ENCODE peak calls at places on chromosome X, in seven cellular contexts. One of them, this sample, is unnamed.

GRCh38 chrX:87808576-87809243 is 291.1 kb downstream of the KLHL4 start:
- DNase-seq in pancreas: no peak
- DNase-seq in brain microvascular endothelial cell: no peak
- DNase-seq in OCI-LY7: no peak
- DNase-seq in ovary: no peak
- DNase-seq in stomach: no peak
- DNase-seq in body of pancreas: no peak
- DNase-seq in this sample: no peak

GRCh38 chrX:103197721-103198306 is 17.1 kb upstream of the BEX4 start:
- DNase-seq in body of pancreas: no peak
- DNase-seq in stomach: no peak
- DNase-seq in OCI-LY7: no peak
- DNase-seq in pancreas: no peak
- DNase-seq in ovary: no peak
- DNase-seq in brain microvascular endothelial cell: no peak
- DNase-seq in this sample: no peak

GRCh38 chrX:17842769-17843525 is 18.2 kb downstream of the RAI2 start:
- DNase-seq in OCI-LY7: no peak
- DNase-seq in body of pancreas: no peak
- DNase-seq in stomach: no peak
- DNase-seq in ovary: no peak
- DNase-seq in pancreas: no peak
- DNase-seq in brain microvascular endothelial cell: no peak
- DNase-seq in this sample: no peak

GRCh38 chrX:16785247-16786138 is 773 bp upstream of the TXLNG start:
- DNase-seq in OCI-LY7: peak; percentile 10
- DNase-seq in body of pancreas: peak; percentile 30
- DNase-seq in pancreas: peak; percentile 40
- DNase-seq in brain microvascular endothelial cell: no peak
- DNase-seq in stomach: peak; percentile 40
- DNase-seq in ovary: peak; percentile 48
- DNase-seq in this sample: peak; percentile 16

GRCh38 chrX:103437147-103437873 is 61.0 kb downstream of the BEX3 start:
- DNase-seq in stomach: no peak
- DNase-seq in body of pancreas: no peak
- DNase-seq in pancreas: no peak
- DNase-seq in ovary: no peak
- DNase-seq in OCI-LY7: no peak
- DNase-seq in brain microvascular endothelial cell: no peak
- DNase-seq in this sample: no peak

GRCh38 chrX:40878821-40879571 is 143.7 kb upstream of the MED14 start:
- DNase-seq in stomach: no peak
- DNase-seq in OCI-LY7: no peak
- DNase-seq in ovary: no peak
- DNase-seq in pancreas: no peak
- DNase-seq in body of pancreas: no peak
- DNase-seq in brain microvascular endothelial cell: no peak
- DNase-seq in this sample: no peak

GRCh38 chrX:2351999-2352995 is 148.5 kb downstream of the DHRSX start:
- DNase-seq in brain microvascular endothelial cell: peak; percentile 94
- DNase-seq in body of pancreas: no peak
- DNase-seq in stomach: no peak
- DNase-seq in ovary: no peak
- DNase-seq in OCI-LY7: no peak
- DNase-seq in pancreas: no peak
- DNase-seq in this sample: no peak

GRCh38 chrX:47530054-47530453 is 31.0 kb upstream of the ARAF start:
- DNase-seq in stomach: no peak
- DNase-seq in body of pancreas: no peak
- DNase-seq in ovary: no peak
- DNase-seq in brain microvascular endothelial cell: no peak
- DNase-seq in OCI-LY7: no peak
- DNase-seq in pancreas: no peak
- DNase-seq in this sample: no peak

GRCh38 chrX:94977562-94977961 is 1303.6 kb downstream of the FAM133A start:
- DNase-seq in stomach: no peak
- DNase-seq in ovary: no peak
- DNase-seq in brain microvascular endothelial cell: no peak
- DNase-seq in pancreas: no peak
- DNase-seq in OCI-LY7: no peak
- DNase-seq in body of pancreas: no peak
- DNase-seq in this sample: no peak

GRCh38 chrX:104122829-104123228 is 10.5 kb downstream of the ZCCHC18 start:
- DNase-seq in body of pancreas: no peak
- DNase-seq in OCI-LY7: peak; percentile 51
- DNase-seq in stomach: no peak
- DNase-seq in brain microvascular endothelial cell: no peak
- DNase-seq in pancreas: no peak
- DNase-seq in ovary: no peak
- DNase-seq in this sample: peak; percentile 19

DNA sequence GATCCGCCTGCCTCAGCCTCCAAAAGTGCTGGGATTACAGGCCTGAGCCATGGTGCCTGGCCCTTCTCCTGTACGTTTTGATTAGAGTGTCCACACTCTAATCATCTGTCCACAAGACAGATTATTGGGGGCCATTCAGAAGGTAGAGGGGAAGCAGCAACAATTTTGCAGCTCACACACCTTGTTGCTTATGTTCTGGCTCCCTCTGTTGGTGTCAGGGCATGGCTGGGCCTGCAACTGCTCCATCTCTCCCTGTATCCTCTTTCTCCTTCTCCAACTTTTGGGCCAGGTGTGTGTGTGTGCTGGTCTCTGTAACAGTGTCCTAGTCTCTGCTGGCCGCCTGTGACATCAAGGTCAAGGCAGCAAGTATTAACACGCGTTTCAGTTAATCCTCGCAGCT is 125.5 kb upstream of the MBNL3 start:
- DNase-seq in OCI-LY7: peak; percentile 15
- DNase-seq in stomach: no peak
- DNase-seq in brain microvascular endothelial cell: no peak
- DNase-seq in body of pancreas: no peak
- DNase-seq in ovary: no peak
- DNase-seq in pancreas: no peak
- DNase-seq in this sample: no peak
- TF ChIP-seq CTCF in OCI-LY7: peak; percentile 54
- TF ChIP-seq CTCF in stomach: no peak
- TF ChIP-seq CTCF in brain microvascular endothelial cell: peak; percentile 57
- TF ChIP-seq CTCF in body of pancreas: peak; percentile 26
- TF ChIP-seq CTCF in ovary: no peak
- TF ChIP-seq CTCF in pancreas: no peak
- TF ChIP-seq CTCF in this sample: no peak

DNA sequence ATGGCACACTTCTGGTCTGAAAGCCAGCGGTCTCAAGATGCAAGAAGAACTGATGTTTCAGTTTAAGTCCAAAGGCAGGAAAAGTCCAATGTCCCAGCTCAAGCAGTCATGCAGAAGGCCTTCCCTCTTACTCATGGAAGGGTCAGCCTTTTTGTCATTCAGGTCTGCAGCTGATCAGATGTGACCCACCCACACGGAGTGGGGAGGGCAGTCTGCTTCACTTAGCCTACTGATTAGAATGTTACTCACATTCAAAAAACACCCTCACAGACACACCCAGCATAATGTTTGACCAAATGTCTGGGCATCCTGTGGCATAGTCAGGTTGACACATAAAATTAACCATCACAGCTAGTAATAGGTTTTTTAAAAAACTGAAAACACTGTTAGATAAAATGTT is 6.6 kb downstream of the HCCS start:
- DNase-seq in stomach: no peak
- DNase-seq in OCI-LY7: no peak
- DNase-seq in brain microvascular endothelial cell: no peak
- DNase-seq in pancreas: no peak
- DNase-seq in ovary: no peak
- DNase-seq in body of pancreas: no peak
- DNase-seq in this sample: no peak
- TF ChIP-seq CTCF in stomach: no peak
- TF ChIP-seq CTCF in OCI-LY7: no peak
- TF ChIP-seq CTCF in brain microvascular endothelial cell: no peak
- TF ChIP-seq CTCF in pancreas: no peak
- TF ChIP-seq CTCF in ovary: no peak
- TF ChIP-seq CTCF in body of pancreas: no peak
- TF ChIP-seq CTCF in this sample: no peak

GRCh38 chrX:65932173-65933084 is 107.5 kb downstream of the VSIG4 start:
- DNase-seq in ovary: no peak
- DNase-seq in stomach: no peak
- DNase-seq in pancreas: no peak
- DNase-seq in OCI-LY7: peak; percentile 33
- DNase-seq in brain microvascular endothelial cell: no peak
- DNase-seq in body of pancreas: no peak
- DNase-seq in this sample: peak; percentile 37
- TF ChIP-seq CTCF in ovary: no peak
- TF ChIP-seq CTCF in stomach: no peak
- TF ChIP-seq CTCF in pancreas: no peak
- TF ChIP-seq CTCF in OCI-LY7: peak; percentile 46
- TF ChIP-seq CTCF in brain microvascular endothelial cell: no peak
- TF ChIP-seq CTCF in body of pancreas: no peak
- TF ChIP-seq CTCF in this sample: no peak

DNA sequence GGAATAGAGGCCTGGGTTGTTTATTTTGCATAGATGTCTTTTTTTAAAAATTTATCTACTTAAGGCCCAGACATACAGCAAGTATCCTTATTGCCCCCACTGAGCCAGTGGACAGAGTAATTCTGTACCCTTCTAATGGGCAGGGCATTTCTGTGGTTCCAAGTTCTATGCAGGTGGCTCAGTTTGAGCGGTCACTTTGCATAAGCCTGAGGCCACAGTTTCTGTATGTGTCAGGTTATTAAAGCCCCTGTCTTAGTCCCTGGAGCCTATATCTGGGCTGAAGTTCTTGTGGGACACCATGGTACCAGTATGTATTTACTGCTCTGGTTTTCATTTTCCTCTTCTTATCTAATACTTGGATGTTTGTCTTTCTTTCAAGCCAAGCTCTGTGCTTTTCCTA is 168.8 kb downstream of the MID1IP1 start:
- DNase-seq in brain microvascular endothelial cell: no peak
- DNase-seq in OCI-LY7: no peak
- DNase-seq in ovary: no peak
- DNase-seq in stomach: no peak
- DNase-seq in pancreas: no peak
- DNase-seq in body of pancreas: no peak
- DNase-seq in this sample: no peak
- TF ChIP-seq CTCF in brain microvascular endothelial cell: no peak
- TF ChIP-seq CTCF in OCI-LY7: no peak
- TF ChIP-seq CTCF in ovary: no peak
- TF ChIP-seq CTCF in stomach: no peak
- TF ChIP-seq CTCF in pancreas: no peak
- TF ChIP-seq CTCF in body of pancreas: no peak
- TF ChIP-seq CTCF in this sample: no peak

GRCh38 chrX:56727531-56727930 is 1.5 kb upstream of the NBDY start:
- DNase-seq in body of pancreas: no peak
- DNase-seq in stomach: no peak
- DNase-seq in brain microvascular endothelial cell: no peak
- DNase-seq in ovary: no peak
- DNase-seq in pancreas: no peak
- DNase-seq in OCI-LY7: no peak
- DNase-seq in this sample: no peak

GRCh38 chrX:56728752-56729151 is 291 bp upstream of the NBDY start:
- DNase-seq in brain microvascular endothelial cell: peak; percentile 8
- DNase-seq in body of pancreas: peak; percentile 11
- DNase-seq in ovary: no peak
- DNase-seq in pancreas: no peak
- DNase-seq in OCI-LY7: peak; percentile 43
- DNase-seq in stomach: no peak
- DNase-seq in this sample: peak; percentile 55

GRCh38 chrX:56729152-56729557 is at the start of gene NBDY:
- DNase-seq in brain microvascular endothelial cell: peak; percentile 37
- DNase-seq in stomach: peak; percentile 33
- DNase-seq in pancreas: peak; percentile 42
- DNase-seq in ovary: peak; percentile 40
- DNase-seq in body of pancreas: peak; percentile 23
- DNase-seq in OCI-LY7: peak; percentile 67
- DNase-seq in this sample: peak; percentile 39

GRCh38 chrX:56728321-56728720 is 722 bp upstream of the NBDY start:
- DNase-seq in brain microvascular endothelial cell: no peak
- DNase-seq in OCI-LY7: peak; percentile 38
- DNase-seq in body of pancreas: no peak
- DNase-seq in ovary: no peak
- DNase-seq in pancreas: no peak
- DNase-seq in stomach: no peak
- DNase-seq in this sample: no peak

GRCh38 chrX:56726609-56727008 is 2.4 kb upstream of the NBDY start:
- DNase-seq in ovary: no peak
- DNase-seq in body of pancreas: no peak
- DNase-seq in brain microvascular endothelial cell: peak; percentile 27
- DNase-seq in pancreas: no peak
- DNase-seq in OCI-LY7: peak; percentile 62
- DNase-seq in stomach: no peak
- DNase-seq in this sample: peak; percentile 26
- TF ChIP-seq CTCF in ovary: no peak
- TF ChIP-seq CTCF in body of pancreas: peak; percentile 59
- TF ChIP-seq CTCF in brain microvascular endothelial cell: peak; percentile 67
- TF ChIP-seq CTCF in pancreas: peak; percentile 29
- TF ChIP-seq CTCF in OCI-LY7: peak; percentile 83
- TF ChIP-seq CTCF in stomach: peak; percentile 52
- TF ChIP-seq CTCF in this sample: peak; percentile 59

GRCh38 chrX:153649178-153649914 is 2.3 kb downstream of the DUSP9 start:
- DNase-seq in brain microvascular endothelial cell: no peak
- DNase-seq in stomach: no peak
- DNase-seq in pancreas: peak; percentile 20
- DNase-seq in body of pancreas: peak; percentile 31
- DNase-seq in OCI-LY7: peak; percentile 51
- DNase-seq in ovary: peak; percentile 10
- DNase-seq in this sample: peak; percentile 55
- TF ChIP-seq CTCF in brain microvascular endothelial cell: peak; percentile 37
- TF ChIP-seq CTCF in stomach: no peak
- TF ChIP-seq CTCF in pancreas: no peak
- TF ChIP-seq CTCF in body of pancreas: peak; percentile 45
- TF ChIP-seq CTCF in OCI-LY7: peak; percentile 61
- TF ChIP-seq CTCF in ovary: no peak
- TF ChIP-seq CTCF in this sample: peak; percentile 57

GRCh38 chrX:129116651-129117050 is 406.6 kb downstream of the SMARCA1 start:
- DNase-seq in ovary: no peak
- DNase-seq in pancreas: no peak
- DNase-seq in stomach: no peak
- DNase-seq in OCI-LY7: no peak
- DNase-seq in brain microvascular endothelial cell: no peak
- DNase-seq in body of pancreas: no peak
- DNase-seq in this sample: no peak
- TF ChIP-seq CTCF in ovary: no peak
- TF ChIP-seq CTCF in pancreas: no peak
- TF ChIP-seq CTCF in stomach: no peak
- TF ChIP-seq CTCF in OCI-LY7: peak; percentile 11
- TF ChIP-seq CTCF in brain microvascular endothelial cell: no peak
- TF ChIP-seq CTCF in body of pancreas: no peak
- TF ChIP-seq CTCF in this sample: no peak

DNA sequence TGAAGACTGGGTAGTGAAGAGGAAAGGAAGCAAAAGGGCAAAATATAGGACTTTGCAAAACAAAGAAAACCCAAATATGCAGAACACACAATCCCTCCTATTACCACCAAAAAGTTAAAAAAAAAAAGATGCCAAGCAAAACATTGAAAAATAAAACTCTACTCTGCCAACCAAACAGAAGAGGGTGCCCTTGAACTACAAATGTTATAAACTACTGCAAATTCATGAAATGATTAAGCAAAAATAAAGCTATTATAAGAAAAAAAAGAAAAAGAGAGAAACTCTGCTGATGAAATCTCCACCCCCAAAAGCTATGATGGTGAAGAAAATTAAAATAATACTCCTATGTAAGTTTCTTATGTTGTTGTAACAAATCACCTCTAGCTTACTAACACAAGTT is 168.5 kb upstream of the STK26 start:
- DNase-seq in body of pancreas: no peak
- DNase-seq in stomach: no peak
- DNase-seq in pancreas: no peak
- DNase-seq in brain microvascular endothelial cell: no peak
- DNase-seq in OCI-LY7: no peak
- DNase-seq in ovary: no peak
- DNase-seq in this sample: no peak
- TF ChIP-seq CTCF in body of pancreas: peak; percentile 2
- TF ChIP-seq CTCF in stomach: no peak
- TF ChIP-seq CTCF in pancreas: no peak
- TF ChIP-seq CTCF in brain microvascular endothelial cell: no peak
- TF ChIP-seq CTCF in OCI-LY7: peak; percentile 55
- TF ChIP-seq CTCF in ovary: no peak
- TF ChIP-seq CTCF in this sample: peak; percentile 22